ENCODE peak calls at places on chromosomes 7 and 10, in four cellular contexts. Z, T, F and P are unnamed samples. For H3K4me1, the result is how much of the 10 kb centered on the place peaks cover.

GRCh38 chr7:11650030-11650429 is 182.0 kb downstream of the THSD7A start:
- DNase-seq in T (no peak), F (no peak), Z (no peak), P (no peak)

GRCh38 chr10:26725837-26726727 is 28.6 kb downstream of the PDSS1 start:
- DNase-seq in T (peak), Z (peak), F (peak), P (no peak)

GRCh38 chr7:137576481-137576880 is 232.9 kb upstream of the PTN start:
- DNase-seq in F (no peak), T (no peak), Z (no peak), P (no peak)

GRCh38 chr7:95828824-95829428 is 56.6 kb downstream of the DYNC1I1 start:
- DNase-seq in F (no peak), T (no peak), Z (no peak), P (no peak)

GRCh38 chr7:72335561-72336381 is 76.4 kb downstream of the CALN1 start:
- DNase-seq in F (no peak), Z (no peak), T (no peak), P (peak)

GRCh38 chr7:72213081-72213480 is 199.1 kb downstream of the CALN1 start:
- DNase-seq in T (no peak), F (no peak), Z (no peak), P (no peak)

GRCh38 chr7:32163141-32163806 is 93.1 kb upstream of the PDE1C start:
- DNase-seq in Z (no peak), T (no peak), F (no peak), P (peak)

GRCh38 chr10:78964952-78965633 is 103.7 kb upstream of the ZMIZ1 start:
- DNase-seq in F (no peak), T (no peak), Z (no peak), P (no peak)

GRCh38 chr7:85734823-85735222 is 548.0 kb upstream of the SEMA3D start:
- DNase-seq in F (no peak), T (no peak), Z (no peak), P (no peak)

GRCh38 chr10:50386992-50387735 is 135.8 kb upstream of the ASAH2 start:
- DNase-seq in F (no peak), Z (no peak), T (no peak), P (no peak)

GRCh38 chr10:114519306-114519669 is 115.0 kb upstream of the AFAP1L2 start:
- DNase-seq in F (no peak), T (no peak), Z (peak), P (no peak)

GRCh38 chr7:56028942-56029630 is 22.2 kb downstream of the PSPH start:
- DNase-seq in Z (no peak), F (no peak), T (no peak), P (no peak)

GRCh38 chr7:128891110-128891941 is 19.2 kb downstream of the KCP start:
- DNase-seq in F (peak), T (no peak), Z (no peak), P (no peak)

GRCh38 chr10:3471927-3472704 is 299.5 kb upstream of the PITRM1 start:
- DNase-seq in Z (no peak), T (no peak), F (no peak), P (no peak)

GRCh38 chr7:47945261-47946015 is 2.8 kb downstream of the PKD1L1 start:
- DNase-seq in Z (peak), T (peak), F (peak), P (peak)

GRCh38 chr10:97412891-97413304 is 11.8 kb upstream of the RRP12 start:
- DNase-seq in T (no peak), F (peak), Z (no peak), P (no peak)

GRCh38 chr10:100998991-100999741 is 442 bp upstream of the LZTS2 start:
- DNase-seq in Z (peak), T (peak), F (peak), P (peak)

GRCh38 chr7:50330701-50331100 is 26.2 kb downstream of the IKZF1 start:
- DNase-seq in Z (no peak), T (no peak), F (peak), P (no peak)

GRCh38 chr7:50332241-50333176 is 28.0 kb downstream of the IKZF1 start:
- DNase-seq in F (no peak), T (no peak), Z (no peak), P (no peak)

GRCh38 chr7:50329775-50330174 is 25.3 kb downstream of the IKZF1 start:
- DNase-seq in Z (no peak), T (no peak), F (no peak), P (no peak)

GRCh38 chr7:50331564-50332208 is 27.2 kb downstream of the IKZF1 start:
- DNase-seq in F (no peak), T (no peak), Z (no peak), P (no peak)

GRCh38 chr7:50330254-50330653 is 25.7 kb downstream of the IKZF1 start:
- DNase-seq in T (no peak), F (no peak), Z (no peak), P (no peak)
- H3K4me1 ChIP-seq in T (half or more), F (half or more), Z (under half), P (under half)

DNA sequence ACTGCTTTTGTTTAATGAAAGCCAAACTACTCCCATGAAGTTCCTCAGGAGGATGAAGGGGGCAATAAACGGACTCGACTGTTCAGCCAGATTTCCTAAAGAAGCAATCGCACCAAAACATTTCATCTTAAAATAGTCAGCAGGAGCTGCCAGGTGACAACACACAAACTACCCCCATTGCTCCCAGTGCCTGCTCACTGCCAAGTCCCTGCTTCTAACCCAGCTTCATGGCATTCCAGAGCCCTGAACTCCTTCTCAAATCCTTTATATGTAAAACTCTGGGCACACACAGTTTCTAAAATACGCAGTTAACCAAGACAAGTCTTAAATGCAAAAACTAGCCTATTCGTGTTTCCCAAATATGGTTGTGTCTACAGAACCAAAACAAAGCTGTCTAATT is 110.0 kb downstream of the SORBS1 start:
- DNase-seq in F (no peak), T (no peak), Z (no peak), P (no peak)
- H3K27ac ChIP-seq in F (no peak), T (no peak), Z (no peak), P (peak)

GRCh38 chr10:103633846-103634245 is 140.3 kb downstream of the NEURL1 start:
- DNase-seq in F (no peak), T (no peak), Z (no peak), P (no peak)
- H3K4me1 ChIP-seq in F (under half), T (under half), Z (under half), P (half or more)

GRCh38 chr7:132619967-132620366 is 43.7 kb upstream of the PLXNA4 start:
- DNase-seq in F (no peak), T (no peak), Z (no peak), P (no peak)

GRCh38 chr7:132618956-132619305 is 42.7 kb upstream of the PLXNA4 start:
- DNase-seq in Z (no peak), T (no peak), F (no peak), P (no peak)

GRCh38 chr7:132622081-132622480 is 45.8 kb upstream of the PLXNA4 start:
- DNase-seq in Z (no peak), F (no peak), T (no peak), P (no peak)

GRCh38 chr7:132614428-132615076 is 38.3 kb upstream of the PLXNA4 start:
- DNase-seq in T (no peak), Z (peak), F (no peak), P (peak)

GRCh38 chr7:132618271-132618955 is 42.1 kb upstream of the PLXNA4 start:
- DNase-seq in Z (no peak), F (no peak), T (no peak), P (no peak)
- H3K27ac ChIP-seq in Z (no peak), F (no peak), T (no peak), P (no peak)

GRCh38 chr7:120843121-120843520 is 14.8 kb downstream of the TSPAN12 start:
- DNase-seq in Z (no peak), T (no peak), F (no peak), P (no peak)

GRCh38 chr7:120838281-120838682 is 19.7 kb downstream of the TSPAN12 start:
- DNase-seq in T (no peak), Z (no peak), F (no peak), P (no peak)

GRCh38 chr7:120837599-120837998 is 20.3 kb downstream of the TSPAN12 start:
- DNase-seq in F (no peak), Z (no peak), T (no peak), P (no peak)

GRCh38 chr7:120841608-120842007 is 16.3 kb downstream of the TSPAN12 start:
- DNase-seq in Z (no peak), F (no peak), T (no peak), P (no peak)

GRCh38 chr7:120842131-120842621 is 15.8 kb downstream of the TSPAN12 start:
- DNase-seq in Z (no peak), T (no peak), F (no peak), P (no peak)
- H3K4me1 ChIP-seq in Z (under half), T (under half), F (under half), P (under half)

GRCh38 chr7:130939285-130940095 is 205.5 kb upstream of the KLF14 start:
- DNase-seq in F (no peak), Z (no peak), T (no peak), P (no peak)
- H3K27ac ChIP-seq in F (peak), Z (no peak), T (no peak), P (peak)

GRCh38 chr7:139108256-139109187 is 998 bp downstream of the ZC3HAV1 start:
- DNase-seq in Z (peak), F (peak), T (peak), P (no peak)

GRCh38 chr7:139109188-139109982 is at the start of gene ZC3HAV1:
- DNase-seq in Z (peak), F (peak), T (peak), P (peak)

GRCh38 chr7:139105037-139105382 is 4.5 kb downstream of the ZC3HAV1 start:
- DNase-seq in F (no peak), Z (no peak), T (no peak), P (no peak)

GRCh38 chr7:139109983-139110411 is 477 bp upstream of the ZC3HAV1 start:
- DNase-seq in T (no peak), F (no peak), Z (no peak), P (no peak)

GRCh38 chr7:139106959-139107358 is 2.6 kb downstream of the ZC3HAV1 start:
- DNase-seq in T (no peak), F (no peak), Z (no peak), P (no peak)
- H3K4me1 ChIP-seq in T (under half), F (under half), Z (half or more), P (under half)